ENCODE peak calls at places on chromosomes 16 and 17, in five cellular contexts. N, U, E, R and I are unnamed samples.

GRCh38 chr16:84532299-84532724 is 27.9 kb upstream of the MEAK7 start:
- DNase-seq in N (no peak), E (peak), R (peak), U (no peak), I (no peak)

GRCh38 chr16:50458694-50459271 is 89.4 kb upstream of the NKD1 start:
- DNase-seq in R (no peak), N (no peak), E (no peak), U (no peak), I (no peak)

GRCh38 chr17:81819648-81820171 is 13.4 kb downstream of the MCRIP1 start:
- DNase-seq in E (no peak), U (no peak), R (no peak), N (no peak), I (no peak)

GRCh38 chr17:45433136-45433535 is 466 bp upstream of the ARHGAP27 start:
- DNase-seq in U (no peak), E (no peak), R (no peak), N (no peak), I (no peak)

GRCh38 chr16:73051903-73052302 is 4.0 kb upstream of the ZFHX3 start:
- DNase-seq in U (no peak), N (no peak), E (no peak), R (no peak), I (no peak)

GRCh38 chr17:5210853-5211252 is 19.2 kb upstream of the ZNF594 start:
- DNase-seq in U (no peak), E (no peak), R (no peak), N (no peak), I (no peak)

GRCh38 chr17:73194514-73195222 is 1.8 kb downstream of the COG1 start:
- DNase-seq in N (no peak), E (peak), R (peak), U (no peak), I (no peak)

GRCh38 chr17:77354420-77354720 is 213.6 kb downstream of the SEC14L1 start:
- DNase-seq in R (no peak), U (no peak), E (no peak), N (peak), I (no peak)

GRCh38 chr17:77957215-77957868 is 1.2 kb upstream of the TNRC6C start:
- DNase-seq in N (no peak), U (no peak), E (peak), R (peak), I (no peak)

GRCh38 chr17:73017653-73018052 is 74.8 kb downstream of the SLC39A11 start:
- DNase-seq in E (peak), N (no peak), U (no peak), R (peak), I (no peak)

GRCh38 chr16:4693956-4694663 is 748 bp downstream of the NUDT16L1 start:
- DNase-seq in E (peak), R (peak), N (peak), U (peak), I (peak)

GRCh38 chr16:90023078-90023447 is 3.8 kb upstream of the DBNDD1 start:
- DNase-seq in N (no peak), R (no peak), U (no peak), E (no peak), I (no peak)

GRCh38 chr17:67223924-67224323 is 21.1 kb downstream of the HELZ start:
- DNase-seq in E (no peak), R (no peak), N (no peak), U (no peak), I (no peak)

GRCh38 chr16:29662729-29663019 is 373 bp upstream of the SPN start:
- DNase-seq in U (no peak), N (no peak), E (no peak), R (no peak), I (no peak)

GRCh38 chr17:28331891-28332420 is 3.3 kb downstream of the IFT20 start:
- DNase-seq in E (no peak), N (no peak), U (no peak), R (no peak), I (no peak)

GRCh38 chr16:79008036-79008868 is 592.3 kb downstream of the MAF start:
- DNase-seq in R (peak), E (no peak), U (no peak), N (no peak), I (no peak)

GRCh38 chr16:3149630-3150345 is 15.0 kb downstream of the ZNF213 start:
- DNase-seq in R (peak), E (no peak), N (peak), U (peak), I (peak)

GRCh38 chr17:64585146-64585545 is 77.0 kb downstream of the SMURF2 start:
- DNase-seq in N (no peak), E (no peak), U (no peak), R (no peak), I (no peak)

GRCh38 chr17:79548116-79548515 is 62.7 kb downstream of the RBFOX3 start:
- DNase-seq in E (no peak), N (peak), R (no peak), U (no peak), I (no peak)

GRCh38 chr16:53465606-53466290 is 31.5 kb downstream of the RBL2 start:
- DNase-seq in R (peak), N (no peak), U (peak), E (peak), I (no peak)

GRCh38 chr16:972316-973002 is 1.7 kb upstream of the LMF1 start:
- DNase-seq in U (peak), N (peak), R (no peak), E (no peak), I (no peak)

GRCh38 chr17:78137392-78138203 is 7.0 kb downstream of the TMC8 start:
- DNase-seq in U (no peak), E (no peak), R (no peak), N (peak), I (no peak)

GRCh38 chr16:69821844-69822173 is 59.7 kb downstream of the WWP2 start:
- DNase-seq in U (no peak), E (no peak), R (no peak), N (no peak), I (no peak)

GRCh38 chr16:19143241-19143640 is 24.8 kb upstream of the SYT17 start:
- DNase-seq in R (no peak), U (no peak), N (no peak), E (peak), I (no peak)

GRCh38 chr16:73732681-73733080 is 563.9 kb upstream of the PSMD7 start:
- DNase-seq in N (no peak), R (no peak), U (no peak), E (no peak), I (no peak)

GRCh38 chr17:50858486-50859225 is 7.5 kb downstream of the TOB1 start:
- DNase-seq in U (no peak), R (no peak), N (no peak), E (no peak), I (no peak)

GRCh38 chr16:983044-984030 is 1.8 kb downstream of the SOX8 start:
- DNase-seq in R (no peak), E (no peak), U (no peak), N (peak), I (no peak)